ENCODE peak calls at places on chromosomes 2 and 18, in seven cellular contexts. U, V, G, Y, L, R and A are unnamed samples.

GRCh38 chr2:105796131-105796638 is 51.5 kb downstream of the NCK2 start:
- DNase-seq in U (peak), V (no peak), G (no peak), Y (no peak), L (no peak), R (no peak), A (no peak)

GRCh38 chr2:37283207-37283606 is 41.4 kb downstream of the PRKD3 start:
- DNase-seq in U (no peak), V (peak), G (no peak), Y (no peak), L (peak), R (no peak), A (no peak)

GRCh38 chr2:22694856-22695255 is 690.1 kb upstream of the KLHL29 start:
- DNase-seq in U (no peak), V (no peak), G (no peak), Y (no peak), L (no peak), R (no peak), A (no peak)

GRCh38 chr2:75381032-75381431 is 179.7 kb downstream of the EVA1A start:
- DNase-seq in U (no peak), V (no peak), G (no peak), Y (no peak), L (no peak), R (no peak), A (no peak)

GRCh38 chr2:88671786-88672427 is 19.6 kb upstream of the RPIA start:
- DNase-seq in U (peak), V (peak), G (no peak), Y (no peak), L (no peak), R (no peak), A (no peak)

GRCh38 chr2:150732064-150732463 is 244.6 kb upstream of the RND3 start:
- DNase-seq in U (peak), V (peak), G (no peak), Y (no peak), L (peak), R (no peak), A (no peak)

GRCh38 chr2:170449034-170449433 is 266.1 kb upstream of the SP5 start:
- DNase-seq in U (no peak), V (no peak), G (no peak), Y (no peak), L (no peak), R (no peak), A (no peak)

GRCh38 chr2:15460112-15460620 is 101.0 kb downstream of the NBAS start:
- DNase-seq in U (no peak), V (no peak), G (no peak), Y (no peak), L (no peak), R (no peak), A (no peak)

GRCh38 chr2:27844821-27845255 is 45.3 kb downstream of the RBKS start:
- DNase-seq in U (no peak), V (peak), G (no peak), Y (no peak), L (no peak), R (no peak), A (no peak)

GRCh38 chr2:205764502-205764815 is 82.2 kb downstream of the NRP2 start:
- DNase-seq in U (no peak), V (no peak), G (no peak), Y (no peak), L (no peak), R (no peak), A (no peak)

GRCh38 chr2:38074775-38075435 is 1.0 kb downstream of the CYP1B1 start:
- DNase-seq in U (no peak), V (peak), G (peak), Y (peak), L (no peak), R (no peak), A (peak)

GRCh38 chr2:161407597-161407996 is 8.5 kb upstream of the TBR1 start:
- DNase-seq in U (no peak), V (no peak), G (no peak), Y (no peak), L (no peak), R (no peak), A (no peak)

GRCh38 chr18:79533591-79533990 is 137.9 kb downstream of the NFATC1 start:
- DNase-seq in U (no peak), V (no peak), G (peak), Y (no peak), L (no peak), R (no peak), A (peak)

GRCh38 chr2:69693472-69694450 is 48.2 kb upstream of the ANXA4 start:
- DNase-seq in U (peak), V (no peak), G (no peak), Y (no peak), L (no peak), R (no peak), A (no peak)

GRCh38 chr2:27890146-27891062 is at the start of the genes BABAM2 and RBKS:
- DNase-seq in U (peak), V (peak), G (peak), Y (peak), L (peak), R (peak), A (peak)

GRCh38 chr2:63772061-63772460 is 69.6 kb upstream of the UGP2 start:
- DNase-seq in U (no peak), V (no peak), G (no peak), Y (no peak), L (no peak), R (no peak), A (no peak)

GRCh38 chr2:239169311-239170048 is 231.3 kb downstream of the HDAC4 start:
- DNase-seq in U (no peak), V (no peak), G (peak), Y (peak), L (no peak), R (no peak), A (peak)

GRCh38 chr2:21633531-21634310 is 510.0 kb downstream of the TDRD15 start:
- DNase-seq in U (no peak), V (no peak), G (no peak), Y (no peak), L (no peak), R (no peak), A (no peak)

GRCh38 chr2:30029804-30030203 is 108.4 kb upstream of the ALK start:
- DNase-seq in U (no peak), V (no peak), G (no peak), Y (no peak), L (no peak), R (no peak), A (no peak)
- H3K4me3 ChIP-seq in U (no peak), V (no peak), G (no peak), Y (no peak), L (no peak), R (no peak), A (no peak)

GRCh38 chr2:174788291-174788929 is 24.1 kb upstream of the CHRNA1 start:
- DNase-seq in U (no peak), V (peak), G (no peak), Y (no peak), L (no peak), R (no peak), A (no peak)
- H3K4me3 ChIP-seq in U (no peak), V (no peak), G (no peak), Y (no peak), L (no peak), R (no peak), A (no peak)

GRCh38 chr2:101790856-101791255 is 93.3 kb downstream of the MAP4K4 start:
- DNase-seq in U (no peak), V (peak), G (no peak), Y (no peak), L (peak), R (no peak), A (no peak)
- H3K4me3 ChIP-seq in U (no peak), V (no peak), G (no peak), Y (no peak), L (no peak), R (no peak), A (no peak)

GRCh38 chr2:196480653-196481322 is 158.7 kb upstream of the CCDC150 start:
- DNase-seq in U (peak), V (peak), G (no peak), Y (no peak), L (no peak), R (no peak), A (no peak)
- H3K4me3 ChIP-seq in U (no peak), V (no peak), G (no peak), Y (no peak), L (no peak), R (no peak), A (no peak)

GRCh38 chr2:102103992-102104871 is 38.3 kb upstream of the IL1R1 start:
- DNase-seq in U (peak), V (peak), G (peak), Y (peak), L (no peak), R (peak), A (peak)
- H3K4me3 ChIP-seq in U (peak), V (peak), G (peak), Y (peak), L (peak), R (peak), A (peak)

GRCh38 chr2:120278901-120279300 is 26.2 kb downstream of the RALB start:
- DNase-seq in U (no peak), V (no peak), G (no peak), Y (no peak), L (no peak), R (no peak), A (no peak)

GRCh38 chr2:120279708-120280107 is 27.1 kb downstream of the RALB start:
- DNase-seq in U (no peak), V (no peak), G (no peak), Y (no peak), L (no peak), R (no peak), A (peak)

GRCh38 chr2:120275617-120276400 is 23.2 kb downstream of the RALB start:
- DNase-seq in U (no peak), V (no peak), G (no peak), Y (no peak), L (no peak), R (no peak), A (no peak)

GRCh38 chr2:120272763-120273481 is 20.3 kb downstream of the RALB start:
- DNase-seq in U (no peak), V (no peak), G (no peak), Y (no peak), L (no peak), R (no peak), A (no peak)

GRCh38 chr2:120277505-120278205 is 25.0 kb downstream of the RALB start:
- DNase-seq in U (no peak), V (no peak), G (no peak), Y (no peak), L (no peak), R (no peak), A (no peak)
- H3K4me3 ChIP-seq in U (no peak), V (no peak), G (no peak), Y (no peak), L (no peak), R (no peak), A (no peak)

GRCh38 chr2:201120500-201120899 is 4.5 kb downstream of the CFLAR start:
- DNase-seq in U (no peak), V (no peak), G (no peak), Y (no peak), L (no peak), R (no peak), A (no peak)
- H3K4me3 ChIP-seq in U (peak), V (no peak), G (no peak), Y (peak), L (no peak), R (peak), A (peak)

DNA sequence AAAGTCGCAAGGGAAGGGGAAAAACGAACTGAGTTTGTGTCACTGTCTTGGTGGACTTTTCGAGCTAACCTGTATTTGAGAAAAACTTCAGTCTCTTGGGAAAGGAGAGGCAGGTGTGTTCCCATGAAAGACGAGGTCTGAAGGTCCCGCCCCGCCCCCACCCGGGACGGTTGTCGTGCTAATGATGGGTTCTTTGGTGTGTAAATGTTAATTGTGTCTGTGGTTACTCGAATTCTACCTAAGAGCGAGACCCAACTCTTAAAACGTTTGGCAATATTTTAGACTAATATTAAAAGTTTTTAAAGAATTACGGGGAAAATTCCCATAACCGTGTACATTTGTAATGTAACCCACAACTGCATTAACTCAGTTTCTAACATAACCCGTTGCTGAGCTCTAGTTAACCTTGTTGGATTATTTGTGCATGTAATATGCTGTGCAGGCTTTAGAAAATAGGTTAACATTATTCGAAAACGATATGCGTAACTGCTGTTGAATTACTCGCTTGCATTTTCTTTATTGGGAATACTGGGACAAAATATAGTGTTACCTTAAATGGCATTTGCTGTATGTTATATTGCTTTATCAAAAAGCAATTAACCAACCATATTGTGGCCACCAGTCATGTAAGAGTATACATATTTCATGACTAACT is 819 bp downstream of the EPB41L5 start:
- DNase-seq in U (peak), V (no peak), G (no peak), Y (peak), L (no peak), R (no peak), A (no peak)
- H3K4me3 ChIP-seq in U (peak), V (peak), G (peak), Y (peak), L (peak), R (peak), A (peak)

GRCh38 chr2:240557808-240558207 is at the start of gene ANKMY1:
- DNase-seq in U (peak), V (peak), G (peak), Y (peak), L (no peak), R (no peak), A (peak)
- H3K4me3 ChIP-seq in U (peak), V (peak), G (peak), Y (peak), L (peak), R (peak), A (peak)